ENCODE peak calls at places on chromosomes 2 and 18, in six cellular contexts. R is activated effector memory CD4-positive, alpha-beta T cell treated with Interleukin-2 at 50 U/mL for 16 hours; E is H4; M is left cardiac atrium; V is HEK293T; A is pulmonary artery endothelial cell. Y is an unnamed sample.

GRCh38 chr2:180291552-180292421 is 284.7 kb upstream of the CWC22 start:
- DNase-seq in E (no peak), R (no peak), A (no peak), M (no peak), V (no peak), Y (no peak)

GRCh38 chr18:56726906-56727305 is 75.7 kb downstream of the WDR7 start:
- DNase-seq in M (no peak), E (no peak), A (no peak), R (no peak), V (no peak), Y (no peak)

GRCh38 chr18:21448301-21448700 is 152.2 kb downstream of the ESCO1 start:
- DNase-seq in M (no peak), A (no peak), E (no peak), V (no peak), R (no peak), Y (no peak)

GRCh38 chr2:238280083-238280816 is 8.2 kb downstream of the PER2 start:
- DNase-seq in E (no peak), V (no peak), A (no peak), R (no peak), M (peak), Y (no peak)

GRCh38 chr2:85648619-85649018 is 19.4 kb downstream of the SFTPB start:
- DNase-seq in E (peak), A (no peak), R (no peak), M (no peak), V (peak), Y (peak)

GRCh38 chr2:108583903-108584520 is 49.7 kb downstream of the LIMS1 start:
- DNase-seq in R (peak), M (peak), A (peak), V (peak), E (peak), Y (peak)

GRCh38 chr18:11654736-11655604 is 34.1 kb upstream of the GNAL start:
- DNase-seq in M (peak), A (no peak), E (peak), R (peak), V (peak), Y (peak)

GRCh38 chr2:191916826-191917225 is 69.9 kb upstream of the CAVIN2 start:
- DNase-seq in E (no peak), V (no peak), A (no peak), R (no peak), M (no peak), Y (no peak)

GRCh38 chr2:95014126-95014708 is 11.3 kb upstream of the MAL start:
- DNase-seq in E (no peak), M (no peak), A (no peak), R (no peak), V (no peak), Y (no peak)

GRCh38 chr18:43744960-43745740 is 467.9 kb upstream of the SYT4 start:
- DNase-seq in R (no peak), M (no peak), V (no peak), E (no peak), A (no peak), Y (no peak)

GRCh38 chr2:10297191-10297700 is 5.5 kb upstream of the HPCAL1 start:
- DNase-seq in R (no peak), V (no peak), M (no peak), E (no peak), A (no peak), Y (no peak)

GRCh38 chr18:41644466-41644865 is 310.6 kb upstream of the PIK3C3 start:
- DNase-seq in E (no peak), V (no peak), M (no peak), R (no peak), A (no peak), Y (no peak)

GRCh38 chr2:200795044-200795443 is 16.7 kb upstream of the BZW1 start:
- DNase-seq in A (no peak), M (no peak), V (no peak), E (no peak), R (no peak), Y (peak)

GRCh38 chr2:234847364-234847635 is 104.5 kb upstream of the SH3BP4 start:
- DNase-seq in V (no peak), A (no peak), E (no peak), R (no peak), M (no peak), Y (no peak)

GRCh38 chr2:201114846-201115245 is 1.1 kb upstream of the CFLAR start:
- DNase-seq in E (no peak), M (no peak), A (no peak), V (no peak), R (no peak), Y (no peak)

GRCh38 chr18:37361223-37362157 is 204.1 kb downstream of the CELF4 start:
- DNase-seq in V (no peak), M (no peak), R (no peak), E (no peak), A (no peak), Y (no peak)

GRCh38 chr2:236871500-236872001 is 214.1 kb upstream of the COPS8 start:
- DNase-seq in E (peak), A (peak), M (peak), R (no peak), V (no peak), Y (peak)

GRCh38 chr2:44934024-44934423 is 7.5 kb upstream of the SIX3 start:
- DNase-seq in E (no peak), A (no peak), V (no peak), R (no peak), M (no peak), Y (no peak)

GRCh38 chr2:27582129-27582694 is 630 bp upstream of the ZNF512 start:
- DNase-seq in M (no peak), R (peak), V (no peak), A (no peak), E (no peak), Y (no peak)

GRCh38 chr2:142983174-142983573 is 105.7 kb downstream of the KYNU start:
- DNase-seq in V (no peak), M (no peak), E (no peak), A (no peak), R (no peak), Y (no peak)

GRCh38 chr2:62446491-62446890 is 59.5 kb downstream of the TMEM17 start:
- DNase-seq in V (no peak), E (no peak), A (no peak), R (no peak), M (no peak), Y (no peak)

GRCh38 chr2:1088192-1088860 is 137.7 kb downstream of the SNTG2 start:
- DNase-seq in V (no peak), E (no peak), A (no peak), M (no peak), R (no peak), Y (no peak)

GRCh38 chr2:215833531-215834162 is 179.7 kb downstream of the MREG start:
- DNase-seq in M (no peak), R (no peak), E (peak), V (peak), A (peak), Y (no peak)

GRCh38 chr2:197994751-197995150 is 190.4 kb downstream of the PLCL1 start:
- DNase-seq in E (no peak), A (no peak), M (no peak), R (no peak), V (no peak), Y (no peak)

GRCh38 chr2:100819365-100820345 is at the start of gene NPAS2:
- DNase-seq in A (peak), M (peak), E (no peak), R (no peak), V (peak), Y (peak)

GRCh38 chr2:171909261-171909660 is 13.0 kb upstream of the HAT1 start:
- DNase-seq in M (no peak), A (no peak), V (no peak), E (no peak), R (no peak), Y (no peak)

GRCh38 chr2:219002395-219003266 is 9.4 kb upstream of the CRYBA2 start:
- DNase-seq in V (peak), A (no peak), E (no peak), R (peak), M (peak), Y (peak)

GRCh38 chr2:625415-626135 is 51.6 kb downstream of the TMEM18 start:
- DNase-seq in R (no peak), A (no peak), V (no peak), M (no peak), E (no peak), Y (no peak)

GRCh38 chr2:223588251-223588650 is 13.9 kb downstream of the SCG2 start:
- DNase-seq in M (no peak), V (no peak), A (no peak), E (no peak), R (no peak), Y (no peak)